ENCODE peak calls at places on chromosomes 13 and 19, in seven cellular contexts. Y is lung; C is WERI-Rb-1; V is neuronal stem cell; T is transverse colon; A is effector memory CD4-positive, alpha-beta T cell; M is colonic mucosa. H is an unnamed sample.

GRCh38 chr13:30787747-30788535 is 52.6 kb downstream of the ALOX5AP start:
- DNase-seq in Y (no peak), M (no peak), T (no peak), A (no peak), C (no peak), V (no peak), H (no peak)

GRCh38 chr13:83286737-83287136 is 595.5 kb downstream of the SLITRK1 start:
- DNase-seq in T (no peak), Y (no peak), A (no peak), V (no peak), M (no peak), C (no peak), H (no peak)

GRCh38 chr19:38657633-38658222 is 10.3 kb downstream of the ACTN4 start:
- DNase-seq in Y (no peak), T (no peak), C (no peak), V (no peak), A (no peak), M (no peak), H (no peak)

GRCh38 chr13:30868806-30869470 is 37.1 kb upstream of the MEDAG start:
- DNase-seq in M (no peak), C (no peak), Y (no peak), T (no peak), A (no peak), V (no peak), H (no peak)

GRCh38 chr19:51417107-51417806 is at the start of gene SIGLEC10:
- DNase-seq in M (no peak), V (no peak), A (no peak), T (peak; percentile 47), Y (peak; percentile 56), C (no peak), H (peak; percentile 44)

GRCh38 chr19:8316351-8317125 is 4.6 kb downstream of the NDUFA7 start:
- DNase-seq in A (no peak), M (no peak), Y (no peak), T (no peak), V (no peak), C (no peak), H (no peak)

GRCh38 chr19:51712461-51713081 is 11.2 kb downstream of the HAS1 start:
- DNase-seq in V (no peak), M (no peak), A (no peak), C (peak; percentile 62), Y (no peak), T (no peak), H (no peak)

GRCh38 chr13:53197424-53197823 is 168.8 kb downstream of the OLFM4 start:
- DNase-seq in Y (no peak), C (no peak), M (no peak), V (no peak), A (no peak), T (no peak), H (no peak)

GRCh38 chr19:28737021-28737525 is 475.9 kb downstream of the UQCRFS1 start:
- DNase-seq in M (no peak), T (no peak), V (no peak), A (no peak), C (no peak), Y (no peak), H (no peak)

GRCh38 chr13:42046448-42046847 is 2.0 kb upstream of the DGKH start:
- DNase-seq in V (no peak), T (no peak), M (no peak), A (no peak), Y (no peak), C (no peak), H (no peak)

GRCh38 chr13:85386424-85386823 is 412.8 kb downstream of the SLITRK6 start:
- DNase-seq in M (no peak), V (peak; percentile 5), Y (no peak), C (peak; percentile 52), A (no peak), T (no peak), H (no peak)

GRCh38 chr19:3852614-3853254 is 16.1 kb downstream of the ZFR2 start:
- DNase-seq in M (peak; percentile 41), Y (no peak), V (no peak), A (no peak), C (peak; percentile 81), T (peak; percentile 54), H (no peak)

GRCh38 chr13:21420706-21421105 is 38.4 kb downstream of the ZDHHC20 start:
- DNase-seq in C (no peak), A (no peak), M (no peak), V (no peak), Y (no peak), T (no peak), H (no peak)

GRCh38 chr13:66805657-66806056 is 424.5 kb downstream of the PCDH9 start:
- DNase-seq in M (no peak), Y (no peak), V (no peak), A (no peak), T (no peak), C (no peak), H (no peak)

GRCh38 chr13:32781906-32782305 is 195.7 kb downstream of the PDS5B start:
- DNase-seq in Y (no peak), A (no peak), C (no peak), V (no peak), M (no peak), T (no peak), H (no peak)

GRCh38 chr13:108961542-108962125 is 332.2 kb downstream of the MYO16 start:
- DNase-seq in T (no peak), C (no peak), V (peak; percentile 57), A (no peak), M (no peak), Y (no peak), H (no peak)

GRCh38 chr19:36266375-36266961 is 51.6 kb downstream of the ZNF146 start:
- DNase-seq in M (no peak), A (no peak), T (no peak), Y (no peak), C (no peak), V (no peak), H (peak; percentile 29)

GRCh38 chr19:4038661-4039096 is 28.0 kb downstream of the ZBTB7A start:
- DNase-seq in A (no peak), T (no peak), M (no peak), Y (no peak), V (no peak), C (no peak), H (no peak)

GRCh38 chr19:30317403-30317802 is 54.8 kb upstream of the ZNF536 start:
- DNase-seq in C (no peak), A (no peak), T (no peak), M (no peak), Y (no peak), V (no peak), H (no peak)

DNA sequence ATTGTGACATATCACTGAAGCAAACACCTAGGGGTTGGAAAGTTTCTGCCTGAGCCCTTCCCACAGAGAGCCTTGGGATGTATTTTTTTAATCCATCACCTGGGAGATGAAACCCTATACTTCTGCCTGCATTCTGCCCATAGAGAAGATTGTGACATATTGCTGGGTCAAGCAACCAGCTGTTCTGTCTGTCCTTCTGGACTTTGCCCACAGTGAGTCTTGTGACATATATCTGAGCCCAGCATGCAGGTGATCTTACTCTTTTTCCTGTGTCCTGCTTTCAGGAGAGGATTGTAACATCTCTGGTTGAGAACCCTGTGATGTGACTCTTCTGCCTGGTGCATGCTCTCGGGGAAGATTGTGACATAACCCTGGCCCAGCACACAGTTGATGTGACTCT is 24.9 kb upstream of the ZNF681 start:
- DNase-seq in C (no peak), A (no peak), T (no peak), V (no peak), Y (no peak), M (no peak), H (no peak)
- H3K27ac ChIP-seq in C (no peak overlapping the region), A (no peak overlapping the region), T (no peak overlapping the region), V (no peak overlapping the region), Y (no peak overlapping the region), M (no peak overlapping the region), H (no peak overlapping the region)

GRCh38 chr19:13963603-13964105 is 11.3 kb downstream of the DCAF15 start:
- DNase-seq in Y (no peak), A (no peak), C (no peak), T (no peak), M (no peak), V (no peak), H (no peak)
- H3K36me3 ChIP-seq in Y (peaks cover 78% of the 10 kb centered on the region), A (peaks cover 63% of the 10 kb centered on the region), C (peaks cover 66% of the 10 kb centered on the region), T (peaks cover 9% of the 10 kb centered on the region), M (peaks cover 12% of the 10 kb centered on the region), V (peaks cover 43% of the 10 kb centered on the region), H (peaks cover 94% of the 10 kb centered on the region)

GRCh38 chr13:35891486-35891885 is 239.7 kb downstream of the DCLK1 start:
- DNase-seq in Y (peak; percentile 11), M (no peak), V (no peak), C (no peak), A (no peak), T (no peak), H (no peak)

GRCh38 chr13:35889560-35889959 is 241.6 kb downstream of the DCLK1 start:
- DNase-seq in Y (no peak), V (no peak), C (no peak), M (no peak), T (no peak), A (no peak), H (no peak)

GRCh38 chr13:35894636-35895035 is 236.5 kb downstream of the DCLK1 start:
- DNase-seq in C (no peak), M (no peak), T (no peak), V (no peak), A (no peak), Y (no peak), H (no peak)

GRCh38 chr13:35892837-35893814 is 238.1 kb downstream of the DCLK1 start:
- DNase-seq in M (no peak), V (no peak), C (no peak), A (no peak), Y (peak; percentile 14), T (no peak), H (no peak)

DNA sequence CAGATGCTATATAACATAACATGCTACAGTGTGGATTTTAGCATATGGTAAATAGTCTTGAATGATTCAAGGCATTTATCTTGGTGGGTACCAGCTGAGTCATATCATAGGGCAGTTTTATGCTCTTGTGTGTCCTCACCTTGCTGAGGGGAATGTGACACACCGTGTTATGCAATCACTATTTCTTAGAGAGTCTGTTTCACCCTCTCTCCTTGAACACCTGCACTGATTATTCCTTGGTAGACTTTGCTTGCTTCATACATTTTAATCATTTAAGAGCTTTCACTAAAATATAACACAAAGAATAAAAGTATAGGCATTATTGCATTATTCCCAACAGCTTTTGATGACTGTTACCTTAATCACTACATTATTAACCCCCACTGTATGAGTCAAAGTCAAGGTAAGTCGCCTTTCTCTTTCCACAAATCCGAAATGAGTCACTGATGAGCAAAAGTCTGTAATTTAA is 239.2 kb downstream of the DCLK1 start:
- DNase-seq in A (no peak), T (no peak), V (no peak), M (no peak), Y (peak; percentile 17), C (no peak), H (no peak)
- H3K27ac ChIP-seq in A (no peak overlapping the region), T (no peak overlapping the region), V (no peak overlapping the region), M (no peak overlapping the region), Y (no peak overlapping the region), C (no peak overlapping the region), H (no peak overlapping the region)

DNA sequence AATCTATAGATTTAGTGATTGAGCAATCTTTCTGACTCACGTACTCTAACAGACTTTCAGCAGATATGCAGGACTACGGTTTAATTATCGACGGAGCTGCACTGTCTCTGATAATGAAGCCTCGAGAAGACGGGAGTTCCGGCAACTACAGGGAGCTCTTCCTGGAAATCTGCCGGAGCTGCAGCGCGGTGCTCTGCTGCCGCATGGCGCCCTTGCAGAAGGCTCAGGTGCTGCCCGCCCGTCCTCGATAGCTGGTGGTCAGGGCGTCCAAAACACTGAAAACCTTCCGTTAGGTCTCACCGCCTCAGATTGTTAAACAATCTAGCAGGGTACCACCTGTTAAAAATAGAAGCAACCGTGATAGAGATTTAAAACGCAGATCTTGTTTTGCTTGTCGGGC is 113.2 kb upstream of the MCF2L start:
- DNase-seq in C (no peak), A (no peak), T (no peak), M (no peak), Y (no peak), V (no peak), H (no peak)
- H3K36me3 ChIP-seq in C (peaks cover 65% of the 10 kb centered on the region), A (peaks cover 56% of the 10 kb centered on the region), T (peaks cover 24% of the 10 kb centered on the region), M (no peaks in the 10 kb centered on the region), Y (peaks cover 51% of the 10 kb centered on the region), V (peaks cover 44% of the 10 kb centered on the region), H (peaks cover 98% of the 10 kb centered on the region)

GRCh38 chr13:51524312-51524711 is 60.0 kb upstream of the WDFY2 start:
- DNase-seq in T (no peak), M (no peak), V (no peak), A (no peak), Y (no peak), C (no peak), H (no peak)
- H3K27ac ChIP-seq in T (no peak overlapping the region), M (no peak overlapping the region), V (no peak overlapping the region), A (no peak overlapping the region), Y (no peak overlapping the region), C (no peak overlapping the region), H (no peak overlapping the region)

H was measured in left ventricle myocardium inferior.